ENCODE peak calls at places on chromosome 15, in six cellular contexts. L is HepG2, U is HL-60, D is H1, N is SK-N-SH, Q is K562. Z is an unnamed sample.

GRCh38 chr15:35450492-35450891 is 95.5 kb downstream of the DPH6 start:
- DNase-seq in L (no peak), U (no peak), D (no peak), N (no peak), Q (no peak), Z (no peak)

GRCh38 chr15:63250312-63250965 is 27.0 kb upstream of the APH1B start:
- DNase-seq in L (no peak), U (no peak), D (no peak), N (no peak), Q (no peak), Z (no peak)

GRCh38 chr15:47466357-47466756 is 250.9 kb upstream of the SEMA6D start:
- DNase-seq in L (no peak), U (no peak), D (no peak), N (no peak), Q (no peak), Z (no peak)

GRCh38 chr15:33098082-33099058 is 96.1 kb downstream of the FMN1 start:
- DNase-seq in L (no peak), U (no peak), D (no peak), N (no peak), Q (no peak), Z (no peak)

GRCh38 chr15:68431037-68431791 is 749 bp downstream of the ITGA11 start:
- DNase-seq in L (no peak), U (no peak), D (no peak), N (peak), Q (no peak), Z (no peak)

GRCh38 chr15:50183112-50183794 is 1.3 kb downstream of the SLC27A2 start:
- DNase-seq in L (no peak), U (peak), D (no peak), N (no peak), Q (no peak), Z (no peak)

GRCh38 chr15:58865420-58865880 is 68.0 kb downstream of the SLTM start:
- DNase-seq in L (peak), U (no peak), D (peak), N (no peak), Q (no peak), Z (no peak)

GRCh38 chr15:33985287-33985686 is 17.0 kb downstream of the CHRM5 start:
- DNase-seq in L (no peak), U (no peak), D (peak), N (no peak), Q (no peak), Z (no peak)

GRCh38 chr15:69583627-69584026 is 131.0 kb downstream of the RPLP1 start:
- DNase-seq in L (no peak), U (peak), D (no peak), N (no peak), Q (no peak), Z (no peak)

GRCh38 chr15:93109370-93110105 is 20.5 kb upstream of the RGMA start:
- DNase-seq in L (no peak), U (no peak), D (no peak), N (no peak), Q (no peak), Z (no peak)

GRCh38 chr15:42384597-42384996 is 25.3 kb downstream of the CAPN3 start:
- DNase-seq in L (no peak), U (no peak), D (peak), N (no peak), Q (no peak), Z (no peak)

GRCh38 chr15:42385980-42386695 is 26.8 kb downstream of the CAPN3 start:
- DNase-seq in L (no peak), U (no peak), D (no peak), N (no peak), Q (no peak), Z (no peak)

GRCh38 chr15:42387603-42388002 is 28.3 kb downstream of the CAPN3 start:
- DNase-seq in L (no peak), U (no peak), D (no peak), N (no peak), Q (no peak), Z (no peak)

GRCh38 chr15:42385206-42385979 is 26.1 kb downstream of the CAPN3 start:
- DNase-seq in L (peak), U (peak), D (peak), N (peak), Q (peak), Z (no peak)
- TF ChIP-seq GABPA in L (no peak), U (no peak), D (no peak), N (no peak), Q (no peak), Z (no peak)

GRCh38 chr15:28125673-28126651 is 26.8 kb upstream of the OCA2 start:
- DNase-seq in L (peak), U (peak), D (no peak), N (peak), Q (peak), Z (no peak)
- TF ChIP-seq GABPA in L (no peak), U (no peak), D (no peak), N (no peak), Q (no peak), Z (no peak)

DNA sequence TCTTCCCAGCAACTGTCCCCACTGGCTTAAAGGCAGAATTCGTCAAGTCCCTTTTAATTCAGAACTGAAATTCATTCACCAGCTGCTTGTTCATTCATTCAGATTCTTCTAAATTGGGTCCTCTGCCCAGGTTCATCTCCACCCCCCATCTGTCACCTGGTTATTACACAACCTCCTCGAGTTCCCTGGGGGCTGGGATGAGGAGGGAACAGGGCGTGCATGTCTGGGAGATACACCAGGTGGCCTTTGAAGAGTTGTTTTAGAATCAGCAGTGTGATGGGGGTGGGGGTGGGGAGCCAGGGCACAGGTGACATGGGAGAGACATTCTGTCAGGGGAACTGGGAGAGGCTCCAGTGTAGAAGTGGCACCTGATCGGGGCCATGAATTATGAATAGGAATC is 8.2 kb downstream of the SNX33 start:
- DNase-seq in L (no peak), U (no peak), D (no peak), N (no peak), Q (no peak), Z (no peak)
- TF ChIP-seq GABPA in L (no peak), U (no peak), D (no peak), N (no peak), Q (no peak), Z (no peak)

GRCh38 chr15:51243774-51244173 is 94.6 kb downstream of the CYP19A1 start:
- DNase-seq in L (peak), U (no peak), D (no peak), N (no peak), Q (no peak), Z (no peak)
- TF ChIP-seq GABPA in L (no peak), U (no peak), D (no peak), N (no peak), Q (no peak), Z (no peak)

DNA sequence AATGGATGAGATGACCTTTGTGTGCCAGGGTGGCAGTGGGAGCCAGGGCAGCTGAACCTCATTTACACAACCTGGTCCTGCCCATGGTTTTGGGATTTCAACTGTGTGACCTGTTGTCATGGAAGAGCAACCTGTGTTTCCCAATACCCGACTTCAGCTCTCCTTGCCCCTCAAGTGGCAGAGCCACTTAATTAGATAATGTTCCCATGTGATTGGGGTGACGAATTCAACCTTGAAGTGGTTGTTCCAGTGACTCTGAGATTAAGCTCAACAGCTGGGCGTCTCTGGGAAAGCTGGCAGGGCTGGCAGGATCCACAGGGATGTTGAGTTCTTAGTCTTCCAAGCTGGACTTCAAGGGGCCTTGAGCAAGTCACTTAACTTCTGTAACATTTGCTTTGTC is 71.0 kb downstream of the THSD4 start:
- DNase-seq in L (no peak), U (no peak), D (no peak), N (no peak), Q (no peak), Z (no peak)
- TF ChIP-seq GABPA in L (no peak), U (no peak), D (no peak), N (no peak), Q (no peak), Z (no peak)

GRCh38 chr15:70602834-70603560 is 160.4 kb downstream of the UACA start:
- DNase-seq in L (no peak), U (no peak), D (no peak), N (no peak), Q (no peak), Z (no peak)
- TF ChIP-seq GABPA in L (no peak), U (no peak), D (no peak), N (no peak), Q (no peak), Z (no peak)

DNA sequence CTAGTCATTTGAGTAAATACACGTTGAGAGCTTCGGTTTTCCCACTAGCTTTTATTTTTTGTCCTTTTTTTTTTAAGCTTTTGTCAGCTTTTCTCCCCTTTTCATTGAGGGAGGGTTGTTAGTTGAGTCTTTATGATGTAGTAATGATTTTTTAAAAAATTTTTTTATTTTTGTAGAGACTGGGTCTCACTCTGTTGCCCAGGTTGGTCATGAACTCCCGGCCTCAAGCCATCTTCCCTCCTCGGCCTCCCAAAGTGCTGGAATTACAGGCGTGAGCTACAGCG is 688 bp downstream of the ZSCAN2 start:
- DNase-seq in L (no peak), U (no peak), D (no peak), N (no peak), Q (no peak), Z (no peak)
- TF ChIP-seq GABPA in L (no peak), U (no peak), D (no peak), N (no peak), Q (no peak), Z (no peak)

DNA sequence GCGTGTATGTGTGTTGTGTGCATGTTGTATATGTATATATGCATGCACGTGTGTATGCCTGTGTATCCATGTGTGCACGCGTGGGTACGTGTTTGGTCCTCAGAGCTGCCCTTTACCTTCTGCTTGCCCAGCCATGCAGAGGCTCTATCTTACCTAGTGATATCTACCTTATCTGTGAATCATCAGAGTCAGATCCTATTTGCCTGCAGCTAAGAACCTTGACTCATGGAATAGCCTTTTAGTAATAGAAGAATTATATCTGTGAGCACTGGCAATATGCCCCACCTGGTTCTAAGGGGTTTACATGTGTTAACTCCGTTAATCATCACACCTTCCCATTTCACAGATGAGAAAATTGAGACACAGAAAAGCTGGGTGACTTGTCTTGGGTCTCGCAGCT is 11.0 kb downstream of the PGPEP1L start:
- DNase-seq in L (no peak), U (no peak), D (no peak), N (no peak), Q (no peak), Z (no peak)
- TF ChIP-seq GABPA in L (no peak), U (no peak), D (no peak), N (no peak), Q (no peak), Z (no peak)

GRCh38 chr15:91904942-91905341 is 51.4 kb downstream of the SLCO3A1 start:
- DNase-seq in L (no peak), U (no peak), D (no peak), N (no peak), Q (no peak), Z (no peak)

GRCh38 chr15:91911878-91912277 is 58.4 kb downstream of the SLCO3A1 start:
- DNase-seq in L (no peak), U (no peak), D (no peak), N (no peak), Q (no peak), Z (no peak)

GRCh38 chr15:91909111-91909510 is 55.6 kb downstream of the SLCO3A1 start:
- DNase-seq in L (no peak), U (no peak), D (no peak), N (no peak), Q (no peak), Z (no peak)

GRCh38 chr15:91909574-91909973 is 56.1 kb downstream of the SLCO3A1 start:
- DNase-seq in L (no peak), U (no peak), D (no peak), N (no peak), Q (no peak), Z (no peak)

GRCh38 chr15:91908401-91908800 is 54.9 kb downstream of the SLCO3A1 start:
- DNase-seq in L (no peak), U (no peak), D (no peak), N (no peak), Q (no peak), Z (no peak)
- TF ChIP-seq GABPA in L (no peak), U (no peak), D (no peak), N (no peak), Q (no peak), Z (no peak)

Z was measured in GM12878.